ENCODE peak calls at places on chromosome 2, in eight cellular contexts. D is HS-5; M is Caco-2; A is H7; R is NCI-H748 treated with DMSO at 0.1 percent for 48 hours; B is SK-N-DZ; Q is EL; U is CD4-positive, alpha-beta memory T cell. V is an unnamed sample.

GRCh38 chr2:219356834-219357233 is 24.3 kb upstream of the RESP18 start:
- DNase-seq in D (no peak), M (no peak), A (no peak), R (no peak), B (no peak), Q (no peak), U (no peak), V (no peak)

GRCh38 chr2:70440621-70441020 is 113.0 kb downstream of the TGFA start:
- DNase-seq in D (no peak), M (no peak), A (no peak), R (no peak), B (no peak), Q (no peak), U (peak), V (no peak)

GRCh38 chr2:234587341-234588053 is 90.6 kb upstream of the ARL4C start:
- DNase-seq in D (peak), M (no peak), A (no peak), R (no peak), B (no peak), Q (peak), U (no peak), V (no peak)

GRCh38 chr2:24973812-24974211 is 2.1 kb upstream of the DNAJC27 start:
- DNase-seq in D (no peak), M (no peak), A (no peak), R (no peak), B (no peak), Q (no peak), U (no peak), V (no peak)

GRCh38 chr2:135916232-135916631 is 40.0 kb upstream of the MCM6 start:
- DNase-seq in D (peak), M (peak), A (no peak), R (peak), B (peak), Q (peak), U (peak), V (no peak)

GRCh38 chr2:10620481-10620880 is 69.3 kb downstream of the NOL10 start:
- DNase-seq in D (peak), M (no peak), A (no peak), R (no peak), B (no peak), Q (peak), U (peak), V (no peak)

GRCh38 chr2:18721038-18721922 is 131.9 kb upstream of the NT5C1B start:
- DNase-seq in D (no peak), M (no peak), A (no peak), R (no peak), B (no peak), Q (peak), U (no peak), V (no peak)

GRCh38 chr2:162475661-162476060 is 131.7 kb downstream of the GCA start:
- DNase-seq in D (no peak), M (no peak), A (no peak), R (peak), B (no peak), Q (no peak), U (no peak), V (no peak)

GRCh38 chr2:215476424-215476823 is 40.6 kb upstream of the FN1 start:
- DNase-seq in D (no peak), M (no peak), A (no peak), R (no peak), B (no peak), Q (peak), U (no peak), V (no peak)

GRCh38 chr2:43792653-43793052 is 18.8 kb downstream of the DYNC2LI1 start:
- DNase-seq in D (no peak), M (no peak), A (no peak), R (no peak), B (no peak), Q (no peak), U (no peak), V (no peak)

GRCh38 chr2:238370482-238371372 is 50.4 kb downstream of the TRAF3IP1 start:
- DNase-seq in D (no peak), M (peak), A (peak), R (no peak), B (peak), Q (peak), U (peak), V (peak)

GRCh38 chr2:120594856-120595685 is 140.6 kb upstream of the GLI2 start:
- DNase-seq in D (no peak), M (peak), A (peak), R (no peak), B (no peak), Q (no peak), U (no peak), V (no peak)

GRCh38 chr2:57475391-57475790 is 571.2 kb upstream of the VRK2 start:
- DNase-seq in D (no peak), M (no peak), A (no peak), R (no peak), B (no peak), Q (no peak), U (no peak), V (no peak)

GRCh38 chr2:99821572-99822369 is 320.6 kb downstream of the AFF3 start:
- DNase-seq in D (peak), M (no peak), A (no peak), R (no peak), B (no peak), Q (peak), U (no peak), V (no peak)

GRCh38 chr2:189601043-189601442 is 20.5 kb upstream of the SLC40A1 start:
- DNase-seq in D (no peak), M (no peak), A (no peak), R (no peak), B (no peak), Q (peak), U (no peak), V (no peak)

GRCh38 chr2:81195774-81196382 is 891.3 kb upstream of the LRRTM1 start:
- DNase-seq in D (no peak), M (no peak), A (no peak), R (no peak), B (no peak), Q (no peak), U (no peak), V (no peak)

GRCh38 chr2:45177870-45178269 is 168.6 kb upstream of the SIX2 start:
- DNase-seq in D (peak), M (no peak), A (no peak), R (no peak), B (no peak), Q (peak), U (no peak), V (no peak)

GRCh38 chr2:148209598-148209997 is 188.7 kb downstream of the MBD5 start:
- DNase-seq in D (no peak), M (peak), A (no peak), R (no peak), B (peak), Q (peak), U (no peak), V (peak)

GRCh38 chr2:134927195-134927594 is 8.6 kb downstream of the CCNT2 start:
- DNase-seq in D (no peak), M (no peak), A (no peak), R (no peak), B (no peak), Q (peak), U (no peak), V (no peak)

GRCh38 chr2:123363826-123364225 is 661.3 kb upstream of the CNTNAP5 start:
- DNase-seq in D (no peak), M (no peak), A (no peak), R (no peak), B (no peak), Q (no peak), U (no peak), V (no peak)

GRCh38 chr2:223020971-223021675 is 30.9 kb upstream of the KCNE4 start:
- DNase-seq in D (no peak), M (peak), A (no peak), R (no peak), B (no peak), Q (no peak), U (no peak), V (no peak)

GRCh38 chr2:176699098-176699497 is 429.9 kb downstream of the MTX2 start:
- DNase-seq in D (no peak), M (no peak), A (no peak), R (no peak), B (no peak), Q (no peak), U (no peak), V (no peak)

GRCh38 chr2:119476301-119477117 is 44.9 kb downstream of the TMEM37 start:
- DNase-seq in D (peak), M (peak), A (peak), R (peak), B (peak), Q (peak), U (peak), V (peak)

GRCh38 chr2:152506843-152507242 is 171.9 kb downstream of the FMNL2 start:
- DNase-seq in D (peak), M (no peak), A (no peak), R (no peak), B (no peak), Q (peak), U (no peak), V (no peak)

GRCh38 chr2:183207110-183207509 is 82.9 kb downstream of the NUP35 start:
- DNase-seq in D (peak), M (peak), A (no peak), R (no peak), B (no peak), Q (peak), U (no peak), V (no peak)

GRCh38 chr2:69366-70344 is 23.4 kb upstream of the FAM110C start:
- DNase-seq in D (no peak), M (no peak), A (no peak), R (peak), B (no peak), Q (no peak), U (no peak), V (no peak)

GRCh38 chr2:150234787-150235512 is 252.5 kb downstream of the RND3 start:
- DNase-seq in D (peak), M (no peak), A (no peak), R (peak), B (peak), Q (peak), U (no peak), V (no peak)

GRCh38 chr2:46915281-46915810 is at the start of gene MCFD2:
- DNase-seq in D (no peak), M (no peak), A (no peak), R (no peak), B (no peak), Q (peak), U (no peak), V (peak)

GRCh38 chr2:156565066-156565710 is 129.0 kb downstream of the GPD2 start:
- DNase-seq in D (peak), M (no peak), A (no peak), R (no peak), B (no peak), Q (peak), U (no peak), V (no peak)

GRCh38 chr2:28319118-28320008 is 73.3 kb upstream of the FOSL2 start:
- DNase-seq in D (no peak), M (no peak), A (no peak), R (no peak), B (no peak), Q (peak), U (no peak), V (no peak)

GRCh38 chr2:78304678-78305077 is 720.8 kb upstream of the REG3G start:
- DNase-seq in D (no peak), M (no peak), A (no peak), R (peak), B (no peak), Q (no peak), U (no peak), V (no peak)

GRCh38 chr2:26347286-26347865 is 787 bp upstream of the ADGRF3 start:
- DNase-seq in D (no peak), M (no peak), A (no peak), R (no peak), B (no peak), Q (peak), U (no peak), V (no peak)

GRCh38 chr2:203394519-203395227 is 66.5 kb downstream of the ABI2 start:
- DNase-seq in D (no peak), M (peak), A (peak), R (no peak), B (no peak), Q (no peak), U (no peak), V (peak)

GRCh38 chr2:232901711-232902578 is 31.9 kb downstream of the SNORC start:
- DNase-seq in D (peak), M (no peak), A (peak), R (no peak), B (no peak), Q (peak), U (no peak), V (no peak)

GRCh38 chr2:27494944-27495554 is at the start of gene FNDC4:
- DNase-seq in D (no peak), M (peak), A (peak), R (no peak), B (no peak), Q (peak), U (no peak), V (peak)

GRCh38 chr2:141676139-141676538 is 454.7 kb downstream of the LRP1B start:
- DNase-seq in D (no peak), M (no peak), A (no peak), R (no peak), B (no peak), Q (no peak), U (no peak), V (no peak)

GRCh38 chr2:96954490-96954846 is 31.9 kb downstream of the FAM178B start:
- DNase-seq in D (no peak), M (no peak), A (no peak), R (peak), B (no peak), Q (no peak), U (peak), V (no peak)

GRCh38 chr2:23624378-23624777 is 239.4 kb downstream of the KLHL29 start:
- DNase-seq in D (no peak), M (peak), A (peak), R (no peak), B (no peak), Q (no peak), U (no peak), V (no peak)